ENCODE peak calls at places on chromosomes 16 and 17, in six cellular contexts. A is H9, M is cardiac muscle cell, R is upper lobe of left lung, D is pancreas, L is upper lobe of right lung. E is an unnamed sample.

GRCh38 chr16:12204601-12205000 is 228.1 kb downstream of the SNX29 start:
- DNase-seq in A (no peak), M (no peak), R (no peak), D (no peak), L (no peak), E (no peak)

GRCh38 chr17:63430223-63430622 is 15.9 kb downstream of the CYB561 start:
- DNase-seq in A (no peak), M (no peak), R (no peak), D (no peak), L (peak; percentile 55), E (no peak)

GRCh38 chr16:66512589-66513404 is 37.1 kb downstream of the TK2 start:
- DNase-seq in A (no peak), M (peak; percentile 74), R (no peak), D (no peak), L (no peak), E (no peak)

GRCh38 chr17:82566129-82566995 is 46.8 kb downstream of the FOXK2 start:
- DNase-seq in A (no peak), M (no peak), R (no peak), D (no peak), L (no peak), E (no peak)

GRCh38 chr17:49003557-49004511 is 6.6 kb downstream of the IGF2BP1 start:
- DNase-seq in A (peak; percentile 65), M (no peak), R (peak; percentile 78), D (no peak), L (no peak), E (no peak)

GRCh38 chr16:22898131-22898530 is 84.2 kb downstream of the HS3ST2 start:
- DNase-seq in A (no peak), M (no peak), R (no peak), D (no peak), L (no peak), E (no peak)

GRCh38 chr16:67967956-67968439 is 439 bp downstream of the SLC12A4 start:
- DNase-seq in A (no peak), M (peak; percentile 35), R (peak; percentile 92), D (peak; percentile 71), L (peak; percentile 79), E (no peak)

GRCh38 chr17:82976982-82977488 is 102.4 kb upstream of the METRNL start:
- DNase-seq in A (no peak), M (no peak), R (peak; percentile 77), D (no peak), L (peak; percentile 49), E (no peak)

GRCh38 chr17:1606352-1606985 is 22.2 kb downstream of the SLC43A2 start:
- DNase-seq in A (no peak), M (no peak), R (no peak), D (no peak), L (no peak), E (no peak)

DNA sequence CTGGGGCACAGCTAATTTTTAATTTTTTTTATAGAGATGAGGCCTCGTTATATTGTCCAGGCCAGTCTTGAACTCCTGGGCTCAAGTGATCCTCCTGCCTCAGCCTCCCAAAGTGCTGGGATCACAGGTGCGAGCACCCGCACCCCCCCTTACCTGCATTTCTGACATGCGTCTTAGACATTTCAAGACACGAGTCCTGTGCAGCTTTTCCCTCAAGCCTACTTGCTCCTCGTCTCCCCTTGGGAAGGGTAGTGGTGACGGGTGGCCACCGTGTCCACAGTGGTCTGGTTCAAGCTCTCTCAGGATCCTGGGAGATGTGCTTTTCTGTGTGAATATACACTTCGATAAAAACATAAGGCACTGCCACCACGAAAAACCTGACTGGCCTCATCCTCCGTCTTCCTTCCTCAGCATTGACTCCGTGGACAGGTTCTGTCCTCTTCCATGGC is 9.6 kb downstream of the CANT1 start:
- DNase-seq in A (no peak), M (no peak), R (no peak), D (no peak), L (no peak), E (peak; percentile 58)
- H3K4me1 ChIP-seq in A (no peaks in the 10 kb centered on the region), M (no peaks in the 10 kb centered on the region), R (peaks cover 8% of the 10 kb centered on the region), D (peaks cover 10% of the 10 kb centered on the region), L (peaks cover 9% of the 10 kb centered on the region), E (no peaks in the 10 kb centered on the region)

DNA sequence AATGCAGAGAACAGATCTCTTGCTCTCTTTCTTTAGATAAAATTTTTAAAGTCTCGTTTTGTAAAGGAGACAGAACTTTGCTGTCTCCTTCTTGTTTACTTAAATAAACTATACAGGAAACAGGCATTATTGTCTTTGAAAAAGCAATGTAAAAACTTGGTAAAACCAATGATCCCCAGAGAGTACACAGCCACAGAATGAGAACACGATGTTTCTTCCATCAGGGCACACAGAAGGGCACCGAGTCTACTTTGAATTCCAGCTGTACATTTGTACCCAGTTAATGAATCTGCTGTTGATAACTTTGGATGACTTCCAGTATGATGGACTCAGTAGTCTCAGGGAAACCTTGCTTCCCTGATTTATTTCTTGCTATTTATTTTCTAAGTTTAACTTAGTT is 8.1 kb upstream of the TMEM100 start:
- DNase-seq in A (no peak), M (peak; percentile 21), R (no peak), D (no peak), L (no peak), E (no peak)
- H3K4me1 ChIP-seq in A (peaks cover 8% of the 10 kb centered on the region), M (peaks cover 38% of the 10 kb centered on the region), R (peaks cover 30% of the 10 kb centered on the region), D (no peaks in the 10 kb centered on the region), L (peaks cover 18% of the 10 kb centered on the region), E (no peaks in the 10 kb centered on the region)

DNA sequence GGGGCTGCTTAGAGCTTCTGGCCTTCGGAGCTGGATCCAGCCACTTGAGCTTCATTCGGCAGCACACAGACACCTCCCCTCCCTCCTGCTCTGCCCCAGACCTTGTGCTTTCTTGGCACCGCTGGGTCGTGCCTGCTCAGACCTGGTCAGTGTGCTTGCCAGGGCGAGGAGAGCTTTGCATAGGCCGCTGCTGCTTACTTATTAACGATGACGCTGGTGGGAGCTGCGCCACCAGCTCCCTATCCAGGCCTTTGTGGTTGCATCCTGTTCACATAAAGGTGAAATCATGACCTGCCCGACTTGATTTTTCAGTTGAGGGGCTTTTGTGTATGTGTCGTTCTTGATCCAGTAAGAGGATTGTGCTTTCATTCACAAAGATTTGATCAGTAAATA is 101.1 kb downstream of the MSI2 start:
- DNase-seq in A (no peak), M (no peak), R (no peak), D (peak; percentile 89), L (peak; percentile 80), E (peak; percentile 76)
- H3K4me1 ChIP-seq in A (no peaks in the 10 kb centered on the region), M (peaks cover 29% of the 10 kb centered on the region), R (peaks cover 6% of the 10 kb centered on the region), D (peaks cover 14% of the 10 kb centered on the region), L (peaks cover 8% of the 10 kb centered on the region), E (peaks cover 9% of the 10 kb centered on the region)

GRCh38 chr16:15772579-15773293 is 84.1 kb downstream of the MYH11 start:
- DNase-seq in A (no peak), M (no peak), R (no peak), D (no peak), L (peak; percentile 4), E (no peak)
- H3K4me1 ChIP-seq in A (no peaks in the 10 kb centered on the region), M (no peaks in the 10 kb centered on the region), R (peaks cover 3% of the 10 kb centered on the region), D (no peaks in the 10 kb centered on the region), L (no peaks in the 10 kb centered on the region), E (peaks cover 18% of the 10 kb centered on the region)

GRCh38 chr17:50289268-50289667 is 15.0 kb downstream of the TMEM92 start:
- DNase-seq in A (no peak), M (peak; percentile 51), R (no peak), D (no peak), L (no peak), E (no peak)

GRCh38 chr17:50292465-50292864 is 18.2 kb downstream of the TMEM92 start:
- DNase-seq in A (no peak), M (no peak), R (no peak), D (no peak), L (no peak), E (no peak)

GRCh38 chr17:50290074-50290702 is 15.9 kb downstream of the TMEM92 start:
- DNase-seq in A (no peak), M (peak; percentile 99), R (no peak), D (no peak), L (peak; percentile 79), E (peak; percentile 95)

GRCh38 chr17:50285941-50286340 is 11.7 kb downstream of the TMEM92 start:
- DNase-seq in A (no peak), M (no peak), R (no peak), D (no peak), L (no peak), E (no peak)

DNA sequence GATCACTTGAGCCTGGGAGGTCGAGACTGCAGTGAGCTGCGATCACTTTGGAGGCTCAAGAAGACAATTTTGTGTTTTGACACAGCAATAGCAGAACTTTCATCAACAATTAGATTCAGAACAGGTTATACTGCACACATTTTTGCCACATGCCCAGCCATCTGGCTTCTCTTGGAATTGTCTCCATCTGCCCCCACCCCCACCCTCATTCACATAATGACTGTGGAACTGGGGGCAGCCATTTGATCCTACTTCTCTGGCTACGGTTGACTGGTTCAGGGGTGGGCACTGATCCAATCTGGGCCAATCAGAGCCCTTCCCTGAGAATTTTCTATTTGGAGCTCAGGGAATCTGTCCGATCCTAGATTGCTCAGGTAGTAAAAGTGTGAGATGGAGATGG is 14.0 kb downstream of the TMEM92 start:
- DNase-seq in A (no peak), M (no peak), R (no peak), D (no peak), L (no peak), E (no peak)
- H3K4me1 ChIP-seq in A (peaks cover 5% of the 10 kb centered on the region), M (no peaks in the 10 kb centered on the region), R (peaks cover 18% of the 10 kb centered on the region), D (no peaks in the 10 kb centered on the region), L (peaks cover 30% of the 10 kb centered on the region), E (peaks cover 12% of the 10 kb centered on the region)

DNA sequence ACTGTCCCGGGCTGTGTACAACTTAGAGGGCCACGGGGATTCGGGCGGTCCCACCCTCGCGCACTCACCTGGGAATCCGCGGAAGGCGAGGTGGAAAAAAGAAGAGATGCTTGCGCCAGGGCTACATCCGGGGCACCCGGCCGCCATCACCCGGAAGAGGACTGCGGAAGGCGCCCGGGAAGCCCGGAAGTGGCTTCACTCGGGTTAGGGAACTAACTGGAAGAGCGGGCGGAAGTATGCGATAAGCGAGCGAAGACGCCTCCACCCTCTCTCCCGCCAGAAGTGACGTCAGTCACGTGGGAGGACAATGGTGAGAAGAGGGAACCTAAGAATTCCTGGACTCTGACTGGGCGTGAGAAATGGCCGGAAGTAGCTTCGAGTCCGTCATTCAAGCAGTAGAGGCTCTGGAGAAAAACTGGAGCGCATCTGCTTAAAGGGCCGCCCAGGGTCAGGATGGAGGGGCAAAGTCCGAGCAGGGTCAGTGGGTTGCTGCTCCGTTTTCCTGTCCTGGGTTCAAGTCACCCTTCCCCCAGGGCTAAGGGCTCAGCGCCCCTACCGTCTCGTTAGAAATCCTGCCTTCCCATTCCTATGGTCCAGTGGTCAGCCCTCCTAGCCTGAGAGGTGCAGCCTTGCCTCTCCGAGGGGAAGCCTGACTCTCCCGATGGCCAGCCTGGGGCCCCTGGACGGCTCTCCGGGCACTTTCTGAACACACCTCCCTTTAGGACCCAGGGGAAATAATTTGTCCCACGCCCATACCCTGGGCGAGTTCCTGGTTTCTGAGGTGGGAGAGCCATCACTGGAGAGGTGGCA is at the start of gene CD2BP2:
- DNase-seq in A (peak; percentile 98), M (peak; percentile 100), R (peak; percentile 95), D (peak; percentile 97), L (peak; percentile 97), E (peak; percentile 84)
- H3K4me1 ChIP-seq in A (no peaks in the 10 kb centered on the region), M (peaks cover 8% of the 10 kb centered on the region), R (peaks cover 43% of the 10 kb centered on the region), D (peaks cover 9% of the 10 kb centered on the region), L (peaks cover 35% of the 10 kb centered on the region), E (peaks cover 42% of the 10 kb centered on the region)

GRCh38 chr16:70705056-70705455 is 19.2 kb upstream of the MTSS2 start:
- DNase-seq in A (no peak), M (no peak), R (no peak), D (no peak), L (no peak), E (no peak)
- H3K4me1 ChIP-seq in A (peaks cover 2% of the 10 kb centered on the region), M (peaks cover 38% of the 10 kb centered on the region), R (peaks cover 46% of the 10 kb centered on the region), D (no peaks in the 10 kb centered on the region), L (peaks cover 41% of the 10 kb centered on the region), E (peaks cover 64% of the 10 kb centered on the region)

E was measured in ascending aorta.